ENCODE peak calls at places on chromosomes 13 and 19, in four cellular contexts. K is K562, M is GM12878, D is HepG2. G is an unnamed sample.

GRCh38 chr13:46605089-46605488 is 52.1 kb downstream of the LRCH1 start:
- DNase-seq in K (no peak), M (no peak), D (no peak), G (no peak)

GRCh38 chr19:58516964-58517833 is 2.4 kb downstream of the ZBTB45 start:
- DNase-seq in K (no peak), M (no peak), D (no peak), G (no peak)

GRCh38 chr19:29211562-29212416 is 1.2 kb downstream of the UQCRFS1 start:
- DNase-seq in K (peak), M (no peak), D (peak), G (peak)

GRCh38 chr19:33251526-33252090 is 26.0 kb upstream of the SLC7A10 start:
- DNase-seq in K (no peak), M (no peak), D (no peak), G (no peak)

GRCh38 chr13:30832845-30833332 is 73.2 kb upstream of the MEDAG start:
- DNase-seq in K (no peak), M (no peak), D (peak), G (peak)

GRCh38 chr13:42992585-42993122 is 613 bp upstream of the EPSTI1 start:
- DNase-seq in K (no peak), M (no peak), D (no peak), G (no peak)

GRCh38 chr19:33143897-33144405 is 12.0 kb downstream of the WDR88 start:
- DNase-seq in K (peak), M (no peak), D (peak), G (peak)

GRCh38 chr13:108000998-108001397 is 214.3 kb downstream of the LIG4 start:
- DNase-seq in K (peak), M (no peak), D (no peak), G (no peak)

GRCh38 chr19:9149976-9150375 is 9.8 kb downstream of the ZNF317 start:
- DNase-seq in K (no peak), M (no peak), D (no peak), G (no peak)

GRCh38 chr19:6531956-6532243 is 1.1 kb downstream of the TNFSF9 start:
- DNase-seq in K (no peak), M (no peak), D (no peak), G (no peak)

GRCh38 chr13:44726214-44726613 is 150.1 kb upstream of the TSC22D1 start:
- DNase-seq in K (no peak), M (no peak), D (no peak), G (no peak)

GRCh38 chr19:34254552-34255432 is at the start of gene GARRE1:
- DNase-seq in K (peak), M (no peak), D (no peak), G (peak)

GRCh38 chr13:73810647-73811046 is 323.6 kb downstream of the KLF12 start:
- DNase-seq in K (no peak), M (no peak), D (no peak), G (no peak)

GRCh38 chr13:46489586-46490023 is 63.4 kb upstream of the LRCH1 start:
- DNase-seq in K (no peak), M (no peak), D (no peak), G (no peak)

GRCh38 chr19:55372316-55373081 is 2.2 kb upstream of the IL11 start:
- DNase-seq in K (no peak), M (no peak), D (peak), G (peak)

GRCh38 chr13:87884874-87885273 is 213.7 kb downstream of the SLITRK5 start:
- DNase-seq in K (no peak), M (no peak), D (no peak), G (peak)

GRCh38 chr19:39237200-39238184 is 7.3 kb downstream of the IFNL3 start:
- DNase-seq in K (peak), M (peak), D (peak), G (no peak)

GRCh38 chr19:32407004-32407992 is 1.7 kb downstream of the DPY19L3 start:
- DNase-seq in K (peak), M (no peak), D (peak), G (peak)

GRCh38 chr19:10004617-10005016 is 5.7 kb downstream of the COL5A3 start:
- DNase-seq in K (no peak), M (no peak), D (no peak), G (no peak)

GRCh38 chr19:46766569-46767317 is 20.5 kb upstream of the STRN4 start:
- DNase-seq in K (peak), M (no peak), D (peak), G (peak)

GRCh38 chr19:16315825-16316505 is 8.7 kb upstream of the KLF2 start:
- DNase-seq in K (peak), M (no peak), D (no peak), G (no peak)

GRCh38 chr13:78192721-78193120 is 274.1 kb upstream of the EDNRB start:
- DNase-seq in K (no peak), M (no peak), D (no peak), G (no peak)

GRCh38 chr13:27423333-27423732 is 1.1 kb upstream of the GTF3A start:
- DNase-seq in K (no peak), M (no peak), D (no peak), G (no peak)

GRCh38 chr19:49453757-49454248 is 778 bp downstream of the ALDH16A1 start:
- DNase-seq in K (peak), M (no peak), D (no peak), G (no peak)

GRCh38 chr19:17370026-17370587 is 7.0 kb downstream of the PLVAP start:
- DNase-seq in K (no peak), M (peak), D (no peak), G (no peak)

GRCh38 chr13:66528139-66528538 is 702.0 kb downstream of the PCDH9 start:
- DNase-seq in K (no peak), M (no peak), D (no peak), G (no peak)

GRCh38 chr19:44694184-44694579 is 4.8 kb upstream of the CEACAM16 start:
- DNase-seq in K (peak), M (no peak), D (no peak), G (no peak)

GRCh38 chr13:41458187-41458938 is 1.0 kb downstream of the RGCC start:
- DNase-seq in K (peak), M (no peak), D (no peak), G (peak)

GRCh38 chr13:101869553-101869952 is 417.1 kb downstream of the ITGBL1 start:
- DNase-seq in K (no peak), M (no peak), D (no peak), G (no peak)

GRCh38 chr19:524062-524674 is 7.4 kb upstream of the CDC34 start:
- DNase-seq in K (no peak), M (no peak), D (peak), G (peak)

GRCh38 chr13:100872761-100873160 is 198.2 kb upstream of the TMTC4 start:
- DNase-seq in K (no peak), M (no peak), D (no peak), G (no peak)

GRCh38 chr19:16328824-16329482 is 4.3 kb downstream of the KLF2 start:
- DNase-seq in K (no peak), M (no peak), D (no peak), G (no peak)

GRCh38 chr13:47033216-47033615 is 136.4 kb upstream of the HTR2A start:
- DNase-seq in K (no peak), M (no peak), D (no peak), G (no peak)

DNA sequence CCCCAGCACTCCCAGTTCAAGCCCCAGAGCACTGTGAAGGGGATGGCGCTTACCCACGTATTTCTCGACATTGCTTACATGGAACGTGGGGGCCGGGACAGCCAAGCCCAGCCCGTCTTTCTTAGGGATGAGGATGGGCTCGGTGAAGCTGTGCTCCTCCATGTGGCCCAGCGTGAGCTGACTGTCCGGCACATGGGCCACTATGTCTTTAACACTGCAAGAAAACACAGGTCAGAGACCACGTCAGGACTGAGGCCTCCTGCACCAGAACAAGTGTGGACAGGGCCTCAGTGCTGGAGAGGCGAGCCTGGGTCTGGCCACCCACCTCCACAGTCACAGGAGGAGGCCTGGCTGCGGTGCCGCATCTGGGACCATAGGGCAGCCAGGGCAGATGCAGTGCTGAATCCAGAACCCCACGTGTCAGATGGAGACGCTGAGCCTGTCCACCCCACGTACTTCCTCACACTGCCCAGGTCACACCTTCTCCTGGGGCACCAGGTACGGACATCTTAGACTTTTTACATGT is 125.2 kb downstream of the TUBA3C start:
- DNase-seq in K (no peak), M (no peak), D (no peak), G (no peak)
- TF ChIP-seq SIN3A in K (no peak), M (no peak), D (no peak), G (no peak)

DNA sequence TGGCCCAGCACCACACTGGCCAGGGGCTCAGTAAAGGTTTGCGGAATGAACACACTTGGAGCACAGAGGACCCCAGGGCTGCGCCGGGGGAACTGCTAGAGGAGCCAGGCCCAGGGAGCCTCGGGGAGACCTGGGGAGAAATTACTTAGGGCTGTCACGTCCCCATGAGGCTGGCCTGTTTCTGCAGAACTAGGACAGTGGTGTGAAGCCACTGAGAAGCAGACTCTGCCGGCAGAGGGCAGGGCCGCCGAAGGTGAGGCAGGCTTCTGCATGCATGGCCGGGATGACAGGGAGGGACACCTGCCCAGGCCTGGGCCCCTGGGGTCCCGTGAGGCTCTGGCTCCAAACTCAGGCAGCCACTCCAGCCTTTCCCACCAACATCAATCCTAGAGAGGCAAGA is 26.4 kb downstream of the ELAVL1 start:
- DNase-seq in K (no peak), M (no peak), D (no peak), G (no peak)
- TF ChIP-seq FOXM1 in K (no peak), M (no peak), D (no peak), G (no peak)

DNA sequence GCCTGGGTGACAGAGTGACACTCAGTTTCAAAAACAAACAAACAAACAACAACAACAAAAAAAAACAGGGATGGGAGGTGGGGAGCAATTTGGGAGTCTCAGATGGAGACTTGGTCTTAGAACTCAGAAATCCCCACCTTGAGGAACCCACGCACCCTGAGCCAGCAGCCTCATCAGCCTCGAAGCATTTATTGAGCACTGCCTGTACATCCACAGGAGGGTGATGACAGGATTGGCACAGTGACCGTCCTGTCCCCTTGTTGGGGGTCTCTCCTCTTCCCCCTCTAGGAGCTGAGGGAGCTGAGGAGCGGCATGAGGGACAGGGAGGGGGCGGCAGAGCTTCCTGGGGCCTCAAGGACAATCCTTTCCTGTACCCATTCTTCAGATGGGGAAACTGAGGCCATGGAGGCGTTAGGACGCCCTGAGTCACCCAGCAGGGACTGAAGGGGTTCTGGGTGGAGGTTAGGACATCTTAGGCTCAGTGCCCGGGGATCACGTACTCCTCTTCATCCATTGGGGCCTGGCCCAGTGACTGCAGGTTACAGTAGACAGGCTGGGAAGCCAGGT is 5.6 kb downstream of the GDF15 start:
- DNase-seq in K (no peak), M (no peak), D (no peak), G (no peak)
- TF ChIP-seq SIN3A in K (no peak), M (no peak), D (no peak), G (no peak)

DNA sequence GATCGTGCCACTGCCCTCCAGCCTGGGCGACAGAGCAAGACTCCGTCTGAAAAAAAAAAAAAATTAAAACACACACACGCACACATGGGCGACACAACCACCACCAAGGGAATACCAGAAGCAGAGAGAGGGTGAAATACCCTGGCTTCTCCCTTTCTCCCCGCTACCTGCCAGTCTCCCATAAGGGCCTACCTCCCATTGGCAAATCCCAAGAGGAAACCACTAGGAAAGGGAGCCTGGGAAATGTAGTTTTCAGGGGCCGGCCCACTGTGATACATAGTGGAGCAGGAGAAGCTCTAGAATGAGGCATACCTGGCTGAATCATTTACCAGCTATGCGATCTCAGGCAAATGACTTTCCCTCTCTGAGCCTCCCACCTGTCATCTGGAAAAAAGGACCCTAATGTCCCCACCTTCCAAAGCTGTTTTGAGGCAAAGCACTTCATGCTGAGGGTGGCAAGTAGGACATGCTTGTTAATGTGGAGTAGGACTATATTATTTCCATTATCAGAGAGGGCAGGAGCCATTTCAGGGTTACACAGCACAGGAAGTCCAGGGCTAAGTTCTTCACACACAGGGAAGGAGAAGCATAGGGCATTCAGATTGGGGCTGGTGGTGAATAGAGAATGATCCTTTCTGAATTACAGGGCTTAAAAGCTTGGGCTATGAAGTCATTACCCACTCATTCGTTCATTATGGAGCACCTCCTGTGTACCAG is 14.3 kb upstream of the HNRNPUL1 start:
- DNase-seq in K (no peak), M (no peak), D (no peak), G (no peak)
- TF ChIP-seq FOXM1 in K (no peak), M (no peak), D (no peak), G (no peak)